ENCODE peak calls at places on chromosomes 12 and 14, in nine cellular contexts. T is stimulated activated CD4-positive, alpha-beta T cell treated with anti-CD3 and anti-CD28 coated beads, Interleukin-2, amount 100 ng/mL, for 24 hours; Q is NCI-H748 treated with DMSO at 0.1 percent for 48 hours; N is T-helper 22 cell; A is GM12892; S is ELF-1; M is GM03348; O is HuH-7.5; Z is frontal cortex. G is an unnamed sample.

GRCh38 chr12:46390304-46390703 is 17.7 kb upstream of the SLC38A2 start:
- DNase-seq in T (no peak), Q (no peak), N (no peak), A (no peak), S (no peak), M (no peak), O (no peak), Z (no peak), G (no peak)

GRCh38 chr14:62213516-62213915 is 451.3 kb downstream of the SNAPC1 start:
- DNase-seq in T (no peak), Q (peak; percentile 35), N (no peak), A (no peak), S (no peak), M (no peak), O (no peak), Z (no peak), G (peak; percentile 58)

GRCh38 chr14:100304825-100305445 is 1.3 kb downstream of the SLC25A29 start:
- DNase-seq in T (peak; percentile 33), Q (peak; percentile 60), N (no peak), A (no peak), S (peak; percentile 84), M (peak; percentile 48), O (no peak), Z (no peak), G (peak; percentile 57)

GRCh38 chr14:103099081-103099732 is 4.7 kb downstream of the EXOC3L4 start:
- DNase-seq in T (no peak), Q (no peak), N (no peak), A (no peak), S (no peak), M (no peak), O (peak; percentile 89), Z (no peak), G (no peak)

GRCh38 chr14:23183479-23183878 is at the start of gene SLC7A8:
- DNase-seq in T (peak; percentile 41), Q (peak; percentile 46), N (no peak), A (no peak), S (peak; percentile 71), M (peak; percentile 68), O (no peak), Z (no peak), G (no peak)

GRCh38 chr12:132219323-132219722 is 75.1 kb downstream of the NOC4L start:
- DNase-seq in T (no peak), Q (no peak), N (no peak), A (no peak), S (no peak), M (no peak), O (no peak), Z (no peak), G (no peak)

GRCh38 chr14:71320734-71321555 is 413.7 kb downstream of the PCNX1 start:
- DNase-seq in T (peak; percentile 64), Q (no peak), N (peak; percentile 34), A (peak; percentile 45), S (peak; percentile 68), M (peak; percentile 87), O (no peak), Z (peak; percentile 68), G (peak; percentile 71)

GRCh38 chr12:55068416-55069010 is 48.7 kb downstream of the NEUROD4 start:
- DNase-seq in T (peak; percentile 16), Q (peak; percentile 67), N (no peak), A (peak; percentile 10), S (peak; percentile 85), M (peak; percentile 80), O (peak; percentile 46), Z (no peak), G (peak; percentile 68)

GRCh38 chr12:107903377-107904061 is 129.0 kb downstream of the ASCL4 start:
- DNase-seq in T (peak; percentile 81), Q (peak; percentile 78), N (no peak), A (peak; percentile 87), S (peak; percentile 77), M (peak; percentile 42), O (no peak), Z (peak; percentile 24), G (no peak)

GRCh38 chr14:105384605-105385321 is 13.6 kb upstream of the TEX22 start:
- DNase-seq in T (no peak), Q (no peak), N (no peak), A (no peak), S (no peak), M (no peak), O (no peak), Z (no peak), G (no peak)

GRCh38 chr12:90449611-90450010 is 505.4 kb downstream of the CCER1 start:
- DNase-seq in T (no peak), Q (no peak), N (no peak), A (no peak), S (no peak), M (no peak), O (no peak), Z (no peak), G (peak; percentile 29)

GRCh38 chr14:75435473-75435872 is 7.7 kb downstream of the JDP2 start:
- DNase-seq in T (no peak), Q (no peak), N (no peak), A (no peak), S (no peak), M (no peak), O (no peak), Z (no peak), G (no peak)

GRCh38 chr14:52013984-52014600 is 24.7 kb downstream of the RTRAF start:
- DNase-seq in T (peak; percentile 30), Q (peak; percentile 16), N (no peak), A (no peak), S (peak; percentile 50), M (no peak), O (no peak), Z (no peak), G (no peak)

GRCh38 chr12:9793774-9794395 is 33.2 kb upstream of the CD69 start:
- DNase-seq in T (no peak), Q (no peak), N (no peak), A (no peak), S (no peak), M (no peak), O (no peak), Z (no peak), G (no peak)

GRCh38 chr14:85247071-85247470 is 282.9 kb upstream of the FLRT2 start:
- DNase-seq in T (no peak), Q (no peak), N (no peak), A (no peak), S (no peak), M (no peak), O (no peak), Z (no peak), G (no peak)

GRCh38 chr12:25816637-25817036 is 141.8 kb upstream of the RASSF8 start:
- DNase-seq in T (no peak), Q (no peak), N (no peak), A (no peak), S (no peak), M (no peak), O (no peak), Z (no peak), G (no peak)

GRCh38 chr14:96297000-96297399 is 41.0 kb downstream of the BDKRB1 start:
- DNase-seq in T (no peak), Q (peak; percentile 11), N (no peak), A (no peak), S (no peak), M (peak; percentile 22), O (no peak), Z (no peak), G (peak; percentile 37)

GRCh38 chr12:50618864-50619609 is 114.3 kb downstream of the DIP2B start:
- DNase-seq in T (no peak), Q (peak; percentile 56), N (no peak), A (no peak), S (peak; percentile 80), M (no peak), O (no peak), Z (no peak), G (peak; percentile 53)

GRCh38 chr14:23572524-23572828 is 4.9 kb upstream of the AP1G2 start:
- DNase-seq in T (no peak), Q (no peak), N (no peak), A (no peak), S (no peak), M (no peak), O (no peak), Z (no peak), G (no peak)

GRCh38 chr14:55514819-55515470 is 65.1 kb upstream of the KTN1 start:
- DNase-seq in T (no peak), Q (no peak), N (no peak), A (no peak), S (no peak), M (peak; percentile 37), O (no peak), Z (no peak), G (peak; percentile 66)

GRCh38 chr12:1594045-1594294 is 411 bp downstream of the FBXL14 start:
- DNase-seq in T (no peak), Q (no peak), N (no peak), A (peak; percentile 52), S (no peak), M (peak; percentile 87), O (peak; percentile 52), Z (peak; percentile 65), G (peak; percentile 59)

GRCh38 chr14:99317231-99318090 is 45.5 kb upstream of the BCL11B start:
- DNase-seq in T (no peak), Q (no peak), N (no peak), A (no peak), S (no peak), M (no peak), O (no peak), Z (no peak), G (no peak)

GRCh38 chr12:56565510-56566101 is 44.0 kb downstream of the RBMS2 start:
- DNase-seq in T (peak; percentile 35), Q (peak; percentile 5), N (no peak), A (peak; percentile 27), S (peak; percentile 70), M (peak; percentile 75), O (no peak), Z (peak; percentile 9), G (peak; percentile 96)

GRCh38 chr12:83168756-83169155 is 482.1 kb downstream of the TMTC2 start:
- DNase-seq in T (no peak), Q (no peak), N (no peak), A (no peak), S (no peak), M (no peak), O (no peak), Z (no peak), G (no peak)

GRCh38 chr12:29957835-29958234 is 174.1 kb upstream of the TMTC1 start:
- DNase-seq in T (no peak), Q (no peak), N (no peak), A (no peak), S (no peak), M (no peak), O (no peak), Z (no peak), G (no peak)

GRCh38 chr12:12376636-12377448 is 20.0 kb downstream of the BORCS5 start:
- DNase-seq in T (no peak), Q (peak; percentile 68), N (no peak), A (peak; percentile 34), S (peak; percentile 17), M (peak; percentile 78), O (no peak), Z (no peak), G (peak; percentile 88)

GRCh38 chr12:123761841-123762714 is at the start of gene DNAH10:
- DNase-seq in T (peak; percentile 66), Q (peak; percentile 28), N (no peak), A (peak; percentile 67), S (peak; percentile 82), M (peak; percentile 69), O (peak; percentile 29), Z (no peak), G (peak; percentile 3)

GRCh38 chr14:55354500-55354899 is 57.1 kb downstream of the ATG14 start:
- DNase-seq in T (peak; percentile 47), Q (peak; percentile 78), N (peak; percentile 47), A (no peak), S (peak; percentile 58), M (peak; percentile 56), O (peak; percentile 20), Z (peak; percentile 16), G (peak; percentile 71)

GRCh38 chr14:69378274-69378673 is 19.8 kb downstream of the ERH start:
- DNase-seq in T (no peak), Q (no peak), N (no peak), A (no peak), S (no peak), M (no peak), O (no peak), Z (no peak), G (no peak)

GRCh38 chr12:125143491-125143890 is 78.3 kb downstream of the AACS start:
- DNase-seq in T (no peak), Q (no peak), N (no peak), A (no peak), S (peak; percentile 19), M (peak; percentile 57), O (no peak), Z (no peak), G (peak; percentile 59)

GRCh38 chr14:96662116-96662901 is 134.9 kb upstream of the VRK1 start:
- DNase-seq in T (no peak), Q (peak; percentile 85), N (no peak), A (no peak), S (no peak), M (no peak), O (no peak), Z (no peak), G (no peak)

G was measured in cardiac fibroblast.